ENCODE peak calls at places on chromosomes 3 and 15, in eight cellular contexts. E is HEK293T, S is amygdala, Y is NT2/D1, M is SW480, K is DMS 273 treated with DMSO at 0.1 percent for 48 hours, C is NCI-H748 treated with DMSO at 0.1 percent for 48 hours, V is occipital lobe. G is an unnamed sample.

GRCh38 chr15:80619677-80620076 is 75.4 kb upstream of the ABHD17C start:
- DNase-seq in E (no peak), S (no peak), Y (no peak), M (peak), K (no peak), C (no peak), V (no peak), G (no peak)

GRCh38 chr3:195441476-195441970 is 1.3 kb downstream of the ACAP2 start:
- DNase-seq in E (no peak), S (no peak), Y (no peak), M (no peak), K (peak), C (no peak), V (no peak), G (peak)

GRCh38 chr15:80173022-80173759 is 20.4 kb downstream of the FAH start:
- DNase-seq in E (peak), S (peak), Y (peak), M (peak), K (no peak), C (peak), V (no peak), G (peak)

GRCh38 chr15:89903015-89903857 is 9.4 kb upstream of the AP3S2 start:
- DNase-seq in E (no peak), S (no peak), Y (no peak), M (no peak), K (no peak), C (no peak), V (no peak), G (no peak)

GRCh38 chr3:67685499-67685898 is 31.1 kb upstream of the SUCLG2 start:
- DNase-seq in E (no peak), S (no peak), Y (no peak), M (no peak), K (no peak), C (no peak), V (no peak), G (no peak)

GRCh38 chr3:142213298-142213697 is 12.1 kb downstream of the GK5 start:
- DNase-seq in E (no peak), S (no peak), Y (no peak), M (no peak), K (no peak), C (no peak), V (no peak), G (no peak)

GRCh38 chr15:99443768-99444446 is 121.9 kb upstream of the MEF2A start:
- DNase-seq in E (no peak), S (no peak), Y (no peak), M (no peak), K (no peak), C (no peak), V (no peak), G (no peak)

GRCh38 chr3:59843816-59844215 is 794.0 kb upstream of the CFAP20DC start:
- DNase-seq in E (no peak), S (no peak), Y (no peak), M (no peak), K (no peak), C (no peak), V (no peak), G (no peak)

GRCh38 chr3:72891053-72891855 is 3.4 kb downstream of the GXYLT2 start:
- DNase-seq in E (no peak), S (no peak), Y (no peak), M (peak), K (no peak), C (peak), V (no peak), G (peak)

GRCh38 chr15:87710406-87710805 is 546.1 kb downstream of the NTRK3 start:
- DNase-seq in E (no peak), S (no peak), Y (no peak), M (no peak), K (no peak), C (no peak), V (no peak), G (no peak)

GRCh38 chr15:48040166-48040817 is 80.5 kb upstream of the SLC24A5 start:
- DNase-seq in E (no peak), S (no peak), Y (no peak), M (peak), K (no peak), C (no peak), V (peak), G (peak)

GRCh38 chr3:167941234-167941995 is 154.3 kb downstream of the GOLIM4 start:
- DNase-seq in E (no peak), S (no peak), Y (no peak), M (peak), K (peak), C (no peak), V (no peak), G (peak)

GRCh38 chr3:156691920-156692319 is 17.5 kb downstream of the TIPARP start:
- DNase-seq in E (no peak), S (no peak), Y (no peak), M (no peak), K (no peak), C (no peak), V (no peak), G (peak)

GRCh38 chr15:42084465-42085235 is 9.7 kb downstream of the PLA2G4D start:
- DNase-seq in E (peak), S (peak), Y (peak), M (peak), K (no peak), C (peak), V (peak), G (peak)

GRCh38 chr3:1908651-1909445 is 189.8 kb upstream of the CNTN4 start:
- DNase-seq in E (no peak), S (no peak), Y (no peak), M (peak), K (no peak), C (no peak), V (no peak), G (no peak)

GRCh38 chr15:25682349-25682748 is 180.8 kb downstream of the ATP10A start:
- DNase-seq in E (no peak), S (no peak), Y (no peak), M (no peak), K (no peak), C (no peak), V (no peak), G (no peak)

GRCh38 chr3:188700918-188701317 is 470.9 kb upstream of the TPRG1 start:
- DNase-seq in E (no peak), S (no peak), Y (no peak), M (no peak), K (no peak), C (no peak), V (no peak), G (no peak)

GRCh38 chr3:11136871-11137626 is 17.2 kb upstream of the HRH1 start:
- DNase-seq in E (peak), S (peak), Y (no peak), M (peak), K (no peak), C (no peak), V (peak), G (peak)

GRCh38 chr15:41989573-41990242 is 17.4 kb upstream of the EHD4 start:
- DNase-seq in E (peak), S (peak), Y (peak), M (peak), K (no peak), C (peak), V (peak), G (peak)

GRCh38 chr3:102125197-102125993 is 276.1 kb downstream of the NFKBIZ start:
- DNase-seq in E (no peak), S (no peak), Y (no peak), M (no peak), K (no peak), C (no peak), V (no peak), G (no peak)